ENCODE peak calls at places on chromosome 11, in five cellular contexts. One of them, this sample, is unnamed.
A peak's percentile ranks its signal among the peaks of the same experiment; 100 is the strongest.

GRCh38 chr11:69230856-69231425 is 63.0 kb upstream of the MYEOV start:
- DNase-seq in K562: no peak
- DNase-seq in A549: no peak
- DNase-seq in HepG2: no peak
- DNase-seq in GM12878: no peak
- DNase-seq in this sample: no peak

GRCh38 chr11:125935629-125936199 is 10.1 kb upstream of the VSIG10L2 start:
- DNase-seq in GM12878: no peak
- DNase-seq in HepG2: no peak
- DNase-seq in K562: no peak
- DNase-seq in A549: no peak
- DNase-seq in this sample: no peak

GRCh38 chr11:68282861-68283230 is 11.1 kb upstream of the C11orf24 start:
- DNase-seq in A549: no peak
- DNase-seq in K562: no peak
- DNase-seq in HepG2: no peak
- DNase-seq in GM12878: no peak
- DNase-seq in this sample: no peak

GRCh38 chr11:58428021-58428420 is at the start of gene OR5B2:
- DNase-seq in GM12878: no peak
- DNase-seq in A549: no peak
- DNase-seq in HepG2: no peak
- DNase-seq in K562: no peak
- DNase-seq in this sample: no peak

GRCh38 chr11:859394-860131 is 16.9 kb downstream of the TSPAN4 start:
- DNase-seq in HepG2: no peak
- DNase-seq in A549: peak; percentile 65
- DNase-seq in GM12878: no peak
- DNase-seq in K562: peak; percentile 59
- DNase-seq in this sample: no peak

GRCh38 chr11:43942651-43943356 is 367 bp downstream of the C11orf96 start:
- DNase-seq in HepG2: no peak
- DNase-seq in A549: peak; percentile 28
- DNase-seq in GM12878: no peak
- DNase-seq in K562: peak; percentile 73
- DNase-seq in this sample: peak; percentile 71

GRCh38 chr11:121018746-121019145 is 5.2 kb upstream of the TBCEL start:
- DNase-seq in GM12878: no peak
- DNase-seq in A549: no peak
- DNase-seq in HepG2: no peak
- DNase-seq in K562: no peak
- DNase-seq in this sample: no peak

GRCh38 chr11:101429708-101430107 is 154.1 kb downstream of the TRPC6 start:
- DNase-seq in GM12878: no peak
- DNase-seq in K562: no peak
- DNase-seq in A549: no peak
- DNase-seq in HepG2: peak; percentile 12
- DNase-seq in this sample: no peak

GRCh38 chr11:10898763-10899541 is 41.1 kb upstream of the ZBED5 start:
- DNase-seq in K562: peak; percentile 46
- DNase-seq in HepG2: no peak
- DNase-seq in A549: no peak
- DNase-seq in GM12878: no peak
- DNase-seq in this sample: no peak

GRCh38 chr11:117713676-117714075 is 83.3 kb downstream of the DSCAML1 start:
- DNase-seq in HepG2: no peak
- DNase-seq in GM12878: no peak
- DNase-seq in A549: no peak
- DNase-seq in K562: no peak
- DNase-seq in this sample: no peak
- TF ChIP-seq KDM1A in HepG2: no peak
- TF ChIP-seq KDM1A in GM12878: no peak
- TF ChIP-seq KDM1A in A549: no peak
- TF ChIP-seq KDM1A in K562: no peak
- TF ChIP-seq KDM1A in this sample: no peak

GRCh38 chr11:74141908-74142307 is 28.9 kb downstream of the C2CD3 start:
- DNase-seq in GM12878: no peak
- DNase-seq in A549: no peak
- DNase-seq in K562: no peak
- DNase-seq in HepG2: no peak
- DNase-seq in this sample: no peak

GRCh38 chr11:74142624-74143023 is 28.2 kb downstream of the C2CD3 start:
- DNase-seq in A549: no peak
- DNase-seq in HepG2: no peak
- DNase-seq in K562: no peak
- DNase-seq in GM12878: no peak
- DNase-seq in this sample: no peak

GRCh38 chr11:74144592-74144991 is 26.2 kb downstream of the C2CD3 start:
- DNase-seq in A549: no peak
- DNase-seq in GM12878: no peak
- DNase-seq in HepG2: no peak
- DNase-seq in K562: no peak
- DNase-seq in this sample: no peak

GRCh38 chr11:74153224-74153623 is 17.6 kb downstream of the C2CD3 start:
- DNase-seq in A549: no peak
- DNase-seq in GM12878: no peak
- DNase-seq in HepG2: no peak
- DNase-seq in K562: no peak
- DNase-seq in this sample: no peak

DNA sequence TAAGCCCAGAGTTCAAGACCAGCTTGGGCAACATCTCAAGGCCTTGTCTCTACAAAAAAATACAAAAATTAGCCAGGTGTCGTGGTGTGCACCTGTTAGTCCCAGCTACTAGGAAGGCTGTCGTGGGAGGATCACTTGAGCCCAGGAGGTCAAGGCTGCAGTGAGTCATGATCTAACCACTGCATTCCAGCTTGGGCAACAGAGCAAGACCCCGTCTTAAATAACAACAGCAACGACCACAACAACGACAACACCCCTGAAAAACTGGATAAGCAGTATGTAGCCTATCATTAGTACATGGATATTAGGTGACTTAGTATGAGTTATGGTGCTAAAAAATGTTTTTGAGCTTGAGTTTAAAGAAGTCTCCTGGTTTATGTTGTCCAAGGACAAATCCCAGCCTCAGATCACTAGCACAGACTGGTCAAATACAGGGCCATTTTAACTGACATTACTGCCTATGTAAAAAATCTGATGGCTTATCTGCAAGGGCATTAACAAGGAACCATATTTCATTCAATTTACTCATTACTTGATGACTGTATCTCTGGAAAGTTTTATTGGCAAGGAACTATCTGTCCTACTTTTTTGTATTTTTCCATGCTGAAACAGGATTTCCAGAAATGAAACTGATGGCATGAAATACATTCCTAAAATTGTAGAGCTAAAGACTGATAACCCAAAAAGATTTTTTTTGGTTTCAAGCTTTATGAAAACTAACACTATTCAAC is 23.4 kb downstream of the C2CD3 start:
- DNase-seq in GM12878: no peak
- DNase-seq in A549: no peak
- DNase-seq in HepG2: no peak
- DNase-seq in K562: no peak
- DNase-seq in this sample: no peak
- TF ChIP-seq KDM1A in GM12878: no peak
- TF ChIP-seq KDM1A in A549: no peak
- TF ChIP-seq KDM1A in HepG2: no peak
- TF ChIP-seq KDM1A in K562: no peak
- TF ChIP-seq KDM1A in this sample: no peak

GRCh38 chr11:63210111-63210510 is 33.3 kb downstream of the SLC22A25 start:
- DNase-seq in A549: no peak
- DNase-seq in HepG2: no peak
- DNase-seq in GM12878: no peak
- DNase-seq in K562: no peak
- DNase-seq in this sample: no peak

DNA sequence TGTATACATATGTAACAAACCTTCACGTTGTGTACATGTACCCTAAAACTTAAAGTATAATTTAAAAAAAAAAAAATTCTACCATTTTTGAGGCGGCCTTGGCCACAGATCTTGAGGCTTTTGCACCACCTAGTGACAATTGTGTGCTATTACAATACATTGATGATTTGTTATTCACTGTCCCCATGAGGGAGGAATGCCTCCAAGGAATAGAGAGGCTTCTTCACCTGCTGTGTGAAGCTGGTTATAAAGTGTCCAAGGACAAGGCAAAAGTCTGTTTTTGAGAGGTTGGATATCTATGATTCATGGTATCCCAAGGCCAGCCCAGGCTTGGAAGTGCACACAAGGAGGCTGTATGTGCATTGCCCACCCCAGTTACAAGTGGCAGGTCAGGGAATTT is 30.7 kb downstream of the SLC22A25 start:
- DNase-seq in A549: peak; percentile 26
- DNase-seq in HepG2: peak; percentile 10
- DNase-seq in K562: peak; percentile 54
- DNase-seq in GM12878: no peak
- DNase-seq in this sample: no peak
- TF ChIP-seq KDM1A in A549: no peak
- TF ChIP-seq KDM1A in HepG2: no peak
- TF ChIP-seq KDM1A in K562: no peak
- TF ChIP-seq KDM1A in GM12878: no peak
- TF ChIP-seq KDM1A in this sample: no peak

DNA sequence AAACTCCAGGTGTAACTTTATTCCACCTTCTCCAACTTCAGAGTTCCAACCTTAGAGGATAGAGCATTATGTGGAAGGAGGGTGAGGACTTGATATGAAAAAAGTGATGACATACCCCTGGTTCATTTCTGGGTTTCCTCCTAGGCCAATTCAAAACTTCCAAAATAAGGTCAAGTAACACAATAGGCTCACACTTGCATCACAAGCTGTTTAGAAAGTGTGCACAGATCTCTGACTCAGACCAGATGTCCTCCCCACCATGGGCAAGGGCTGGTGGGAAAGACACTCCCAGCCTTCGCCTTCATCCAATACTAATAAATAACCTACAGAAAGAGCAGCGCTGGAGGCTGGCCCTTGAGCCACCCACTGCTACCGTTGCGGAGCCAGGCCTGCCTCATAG is 5.8 kb upstream of the BUD13 start:
- DNase-seq in HepG2: no peak
- DNase-seq in A549: no peak
- DNase-seq in K562: no peak
- DNase-seq in GM12878: no peak
- DNase-seq in this sample: no peak
- TF ChIP-seq KDM1A in HepG2: no peak
- TF ChIP-seq KDM1A in A549: no peak
- TF ChIP-seq KDM1A in K562: no peak
- TF ChIP-seq KDM1A in GM12878: no peak
- TF ChIP-seq KDM1A in this sample: no peak

GRCh38 chr11:130209128-130209932 is 49.7 kb downstream of the ST14 start:
- DNase-seq in A549: no peak
- DNase-seq in GM12878: no peak
- DNase-seq in HepG2: no peak
- DNase-seq in K562: no peak
- DNase-seq in this sample: no peak

GRCh38 chr11:130211144-130211543 is 51.6 kb downstream of the ST14 start:
- DNase-seq in A549: no peak
- DNase-seq in HepG2: no peak
- DNase-seq in K562: no peak
- DNase-seq in GM12878: no peak
- DNase-seq in this sample: no peak

GRCh38 chr11:130209944-130210854 is 50.6 kb downstream of the ST14 start:
- DNase-seq in GM12878: no peak
- DNase-seq in HepG2: no peak
- DNase-seq in K562: peak; percentile 4
- DNase-seq in A549: no peak
- DNase-seq in this sample: no peak

GRCh38 chr11:130206141-130206540 is 46.6 kb downstream of the ST14 start:
- DNase-seq in GM12878: no peak
- DNase-seq in A549: no peak
- DNase-seq in HepG2: no peak
- DNase-seq in K562: no peak
- DNase-seq in this sample: no peak

GRCh38 chr11:130208241-130209127 is 48.9 kb downstream of the ST14 start:
- DNase-seq in HepG2: no peak
- DNase-seq in GM12878: no peak
- DNase-seq in A549: no peak
- DNase-seq in K562: no peak
- DNase-seq in this sample: no peak
- TF ChIP-seq KDM1A in HepG2: no peak
- TF ChIP-seq KDM1A in GM12878: no peak
- TF ChIP-seq KDM1A in A549: no peak
- TF ChIP-seq KDM1A in K562: no peak
- TF ChIP-seq KDM1A in this sample: no peak

GRCh38 chr11:33552756-33553155 is 147.9 kb downstream of the C11orf91 start:
- DNase-seq in GM12878: no peak
- DNase-seq in A549: no peak
- DNase-seq in K562: no peak
- DNase-seq in HepG2: no peak
- DNase-seq in this sample: no peak
- TF ChIP-seq KDM1A in GM12878: no peak
- TF ChIP-seq KDM1A in A549: no peak
- TF ChIP-seq KDM1A in K562: no peak
- TF ChIP-seq KDM1A in HepG2: no peak
- TF ChIP-seq KDM1A in this sample: no peak